ENCODE peak calls at places on chromosomes 5 and 9, in ten cellular contexts. A is MCF 10A; C is WTC11; S is CD8-positive, alpha-beta memory T cell; K is hippocampal formation; V is stimulated activated CD4-positive, alpha-beta T cell treated with anti-CD3 and anti-CD28 coated beads, Interleukin-12 subunit alpha, Interleukin-12 subunit beta, amount 100 ng/mL, for 24 hours; Y is AG04450; Z is GM12865; N is ureter; W is HS-27A. J is an unnamed sample.

GRCh38 chr5:112355058-112355685 is 63.9 kb downstream of the EPB41L4A start:
- DNase-seq in A (no peak), C (no peak), S (no peak), K (no peak), V (no peak), Y (no peak), Z (no peak), N (no peak), W (no peak), J (no peak)

GRCh38 chr9:128323192-128323730 is 622 bp downstream of the COQ4 start:
- DNase-seq in A (no peak), C (no peak), S (no peak), K (no peak), V (no peak), Y (no peak), Z (no peak), N (no peak), W (no peak), J (no peak)

GRCh38 chr9:98215266-98215665 is 22.8 kb upstream of the CORO2A start:
- DNase-seq in A (no peak), C (no peak), S (no peak), K (no peak), V (no peak), Y (no peak), Z (no peak), N (no peak), W (no peak), J (no peak)

GRCh38 chr5:18195910-18196309 is 561.6 kb downstream of the TAF11L14 start:
- DNase-seq in A (no peak), C (no peak), S (no peak), K (no peak), V (no peak), Y (no peak), Z (no peak), N (no peak), W (no peak), J (no peak)

GRCh38 chr5:5141625-5142527 is 1.7 kb downstream of the ADAMTS16 start:
- DNase-seq in A (peak; percentile 74), C (no peak), S (peak; percentile 30), K (no peak), V (peak; percentile 15), Y (peak; percentile 10), Z (peak; percentile 71), N (peak; percentile 68), W (peak; percentile 43), J (peak; percentile 9)

GRCh38 chr5:83285661-83286398 is 185.7 kb upstream of the VCAN start:
- DNase-seq in A (no peak), C (no peak), S (no peak), K (no peak), V (no peak), Y (no peak), Z (no peak), N (no peak), W (no peak), J (no peak)

GRCh38 chr9:123326662-123327093 is 29.3 kb upstream of the CRB2 start:
- DNase-seq in A (no peak), C (no peak), S (no peak), K (no peak), V (no peak), Y (no peak), Z (peak; percentile 77), N (no peak), W (no peak), J (no peak)

GRCh38 chr5:172622091-172623046 is 18.7 kb upstream of the NEURL1B start:
- DNase-seq in A (peak; percentile 38), C (peak; percentile 40), S (no peak), K (no peak), V (no peak), Y (no peak), Z (no peak), N (no peak), W (no peak), J (no peak)

GRCh38 chr5:160770718-160771117 is 81.3 kb downstream of the ATP10B start:
- DNase-seq in A (no peak), C (no peak), S (no peak), K (no peak), V (no peak), Y (no peak), Z (no peak), N (no peak), W (no peak), J (no peak)

GRCh38 chr9:133990366-133991210 is 1.5 kb downstream of the VAV2 start:
- DNase-seq in A (peak; percentile 76), C (peak; percentile 29), S (no peak), K (no peak), V (no peak), Y (no peak), Z (no peak), N (peak; percentile 65), W (no peak), J (peak; percentile 15)

GRCh38 chr9:18596920-18597319 is 123.0 kb downstream of the ADAMTSL1 start:
- DNase-seq in A (peak; percentile 71), C (no peak), S (no peak), K (no peak), V (no peak), Y (no peak), Z (no peak), N (no peak), W (no peak), J (no peak)

GRCh38 chr5:122515709-122516431 is 203.8 kb downstream of the SNCAIP start:
- DNase-seq in A (peak; percentile 89), C (peak; percentile 52), S (no peak), K (no peak), V (no peak), Y (peak; percentile 57), Z (peak; percentile 58), N (peak; percentile 61), W (peak; percentile 19), J (peak; percentile 12)

GRCh38 chr5:108276187-108276586 is 105.7 kb downstream of the FBXL17 start:
- DNase-seq in A (no peak), C (no peak), S (no peak), K (no peak), V (no peak), Y (no peak), Z (no peak), N (no peak), W (no peak), J (no peak)

GRCh38 chr9:84751921-84752320 is 82.4 kb downstream of the NTRK2 start:
- DNase-seq in A (peak; percentile 14), C (no peak), S (no peak), K (no peak), V (no peak), Y (no peak), Z (no peak), N (no peak), W (no peak), J (no peak)

GRCh38 chr5:927172-928015 is 34.7 kb downstream of the TRIP13 start:
- DNase-seq in A (no peak), C (no peak), S (no peak), K (no peak), V (no peak), Y (no peak), Z (no peak), N (peak; percentile 42), W (no peak), J (no peak)

GRCh38 chr5:10454591-10455272 is 13.1 kb downstream of the ROPN1L start:
- DNase-seq in A (peak; percentile 74), C (no peak), S (no peak), K (no peak), V (no peak), Y (no peak), Z (no peak), N (no peak), W (no peak), J (no peak)

GRCh38 chr9:78606011-78606410 is 309.1 kb downstream of the PSAT1 start:
- DNase-seq in A (no peak), C (no peak), S (no peak), K (no peak), V (no peak), Y (no peak), Z (no peak), N (no peak), W (no peak), J (no peak)

GRCh38 chr5:43036856-43037711 is 3.0 kb downstream of the ANXA2R start:
- DNase-seq in A (no peak), C (no peak), S (peak; percentile 21), K (no peak), V (no peak), Y (no peak), Z (no peak), N (no peak), W (no peak), J (no peak)

J was measured in substantia nigra.